ENCODE peak calls at places on chromosome 2, in nine cellular contexts. S, N, T, W, B, P, U, J and L are unnamed samples.

GRCh38 chr2:111905990-111906735 is 7.8 kb downstream of the MERTK start:
- DNase-seq in N (peak; percentile 58), B (no peak), U (no peak), P (peak; percentile 46), S (peak; percentile 11), W (no peak), J (no peak), T (peak; percentile 54), L (peak; percentile 57)

GRCh38 chr2:237968048-237968862 is 1.4 kb downstream of the UBE2F start:
- DNase-seq in T (peak; percentile 55), W (no peak), J (no peak), B (no peak), U (no peak), P (peak; percentile 47), N (peak; percentile 61), S (peak; percentile 76), L (peak; percentile 90)

GRCh38 chr2:24592436-24593100 is 101.5 kb downstream of the NCOA1 start:
- DNase-seq in U (no peak), P (no peak), B (no peak), T (no peak), W (no peak), J (no peak), S (no peak), N (no peak), L (no peak)

GRCh38 chr2:147460140-147460539 is 384.7 kb upstream of the ACVR2A start:
- DNase-seq in J (no peak), U (no peak), T (no peak), B (no peak), P (no peak), S (no peak), W (no peak), N (no peak), L (no peak)

GRCh38 chr2:69074926-69075325 is 61.9 kb downstream of the ANTXR1 start:
- DNase-seq in J (no peak), W (no peak), B (no peak), U (no peak), N (no peak), T (no peak), P (no peak), S (no peak), L (no peak)

GRCh38 chr2:239937866-239938640 is 87.1 kb downstream of the NDUFA10 start:
- DNase-seq in S (no peak), U (peak; percentile 2), P (no peak), N (no peak), B (no peak), J (no peak), W (peak; percentile 16), T (no peak), L (no peak)

GRCh38 chr2:10668402-10669012 is 21.3 kb downstream of the NOL10 start:
- DNase-seq in P (peak; percentile 46), J (no peak), S (peak; percentile 80), B (peak; percentile 57), U (no peak), W (no peak), N (peak; percentile 58), T (peak; percentile 66), L (peak; percentile 71)

GRCh38 chr2:121902171-121902591 is 146.7 kb downstream of the TSN start:
- DNase-seq in P (no peak), W (no peak), J (no peak), U (peak; percentile 23), T (no peak), B (no peak), S (peak; percentile 83), N (no peak), L (peak; percentile 6)

GRCh38 chr2:85867556-85868292 is 21.1 kb downstream of the ST3GAL5 start:
- DNase-seq in T (no peak), U (peak; percentile 63), W (no peak), J (no peak), S (no peak), B (no peak), P (no peak), N (peak; percentile 31), L (no peak)

GRCh38 chr2:185417111-185417510 is 321.5 kb upstream of the FSIP2 start:
- DNase-seq in W (no peak), B (no peak), J (no peak), T (peak; percentile 8), P (no peak), U (no peak), S (no peak), N (no peak), L (peak; percentile 1)

GRCh38 chr2:235049069-235049468 is 97.3 kb downstream of the SH3BP4 start:
- DNase-seq in W (peak; percentile 88), S (no peak), T (no peak), P (no peak), N (peak; percentile 70), U (no peak), J (no peak), B (no peak), L (no peak)

GRCh38 chr2:37796481-37796880 is 125.0 kb upstream of the CDC42EP3 start:
- DNase-seq in B (no peak), J (no peak), S (no peak), W (no peak), P (no peak), T (no peak), U (no peak), N (no peak), L (no peak)

GRCh38 chr2:39855856-39856255 is 76.8 kb upstream of the THUMPD2 start:
- DNase-seq in B (no peak), N (peak; percentile 70), J (no peak), U (no peak), P (no peak), S (no peak), T (no peak), W (no peak), L (no peak)

GRCh38 chr2:39849982-39850526 is 71.0 kb upstream of the THUMPD2 start:
- DNase-seq in W (no peak), S (no peak), B (no peak), T (no peak), N (no peak), P (no peak), J (no peak), U (no peak), L (no peak)

GRCh38 chr2:39851251-39851650 is 72.2 kb upstream of the THUMPD2 start:
- DNase-seq in B (no peak), P (no peak), W (no peak), U (no peak), S (no peak), J (no peak), T (no peak), N (no peak), L (no peak)

GRCh38 chr2:39851691-39852110 is 72.6 kb upstream of the THUMPD2 start:
- DNase-seq in J (no peak), P (no peak), U (no peak), W (no peak), N (no peak), S (peak; percentile 42), T (peak; percentile 82), B (no peak), L (peak; percentile 85)
- H3K4me3 ChIP-seq in J (no peak overlapping the region), P (no peak overlapping the region), U (no peak overlapping the region), W (no peak overlapping the region), N (no peak overlapping the region), S (no peak overlapping the region), T (no peak overlapping the region), B (no peak overlapping the region), L (peak overlapping the region; percentile 24)

GRCh38 chr2:135948642-135949355 is 36.6 kb downstream of the DARS1 start:
- DNase-seq in J (peak; percentile 17), S (peak; percentile 79), U (no peak), W (no peak), P (no peak), B (peak; percentile 83), T (peak; percentile 81), N (peak; percentile 95), L (peak; percentile 74)
- H3K4me3 ChIP-seq in J (no peak overlapping the region), S (no peak overlapping the region), U (no peak overlapping the region), W (no peak overlapping the region), P (no peak overlapping the region), B (peak overlapping the region; percentile 20), T (no peak overlapping the region), N (peak overlapping the region; percentile 36), L (no peak overlapping the region)

GRCh38 chr2:172101707-172102158 is 967 bp downstream of the DLX2 start:
- DNase-seq in U (no peak), B (no peak), W (no peak), J (no peak), T (no peak), P (no peak), S (no peak), N (no peak), L (no peak)

GRCh38 chr2:172099472-172100079 is 3.1 kb downstream of the DLX2 start:
- DNase-seq in N (no peak), P (no peak), T (no peak), B (no peak), S (no peak), W (no peak), U (no peak), J (no peak), L (no peak)

GRCh38 chr2:172100080-172101007 is 2.4 kb downstream of the DLX2 start:
- DNase-seq in U (no peak), T (no peak), S (no peak), B (no peak), W (no peak), J (no peak), P (no peak), N (no peak), L (no peak)

GRCh38 chr2:172102159-172102857 is 392 bp downstream of the DLX2 start:
- DNase-seq in B (no peak), P (no peak), U (peak; percentile 45), J (no peak), S (peak; percentile 61), T (peak; percentile 59), W (no peak), N (no peak), L (peak; percentile 43)

GRCh38 chr2:172101008-172101706 is 1.5 kb downstream of the DLX2 start:
- DNase-seq in S (no peak), T (no peak), J (no peak), U (no peak), P (no peak), N (no peak), W (no peak), B (no peak), L (no peak)
- H3K4me3 ChIP-seq in S (peak overlapping the region; percentile 61), T (no peak overlapping the region), J (no peak overlapping the region), U (peak overlapping the region; percentile 49), P (peak overlapping the region; percentile 63), N (no peak overlapping the region), W (peak overlapping the region; percentile 56), B (no peak overlapping the region), L (no peak overlapping the region)

GRCh38 chr2:27492557-27492956 is 2.4 kb downstream of the FNDC4 start:
- DNase-seq in J (no peak), N (no peak), W (no peak), S (no peak), T (no peak), B (no peak), U (no peak), P (no peak), L (no peak)

GRCh38 chr2:27494944-27495554 is at the start of gene FNDC4:
- DNase-seq in N (no peak), T (peak; percentile 18), B (no peak), J (no peak), U (peak; percentile 59), W (peak; percentile 29), S (no peak), P (no peak), L (no peak)

GRCh38 chr2:27495840-27496356 is 741 bp upstream of the GCKR start:
- DNase-seq in P (no peak), N (no peak), W (no peak), U (no peak), S (no peak), T (no peak), J (no peak), B (no peak), L (no peak)

GRCh38 chr2:27493948-27494283 is 1.1 kb downstream of the FNDC4 start:
- DNase-seq in T (no peak), S (no peak), B (no peak), N (no peak), U (no peak), W (no peak), P (no peak), J (no peak), L (no peak)

GRCh38 chr2:27494284-27494943 is 586 bp downstream of the FNDC4 start:
- DNase-seq in T (peak; percentile 35), B (no peak), W (no peak), N (no peak), J (no peak), P (no peak), U (peak; percentile 33), S (peak; percentile 60), L (peak; percentile 35)
- H3K4me3 ChIP-seq in T (peak overlapping the region; percentile 82), B (peak overlapping the region; percentile 40), W (peak overlapping the region; percentile 74), N (peak overlapping the region; percentile 73), J (no peak overlapping the region), P (peak overlapping the region; percentile 20), U (peak overlapping the region; percentile 76), S (peak overlapping the region; percentile 69), L (peak overlapping the region; percentile 58)